ENCODE peak calls at places on chromosomes 16 and 17, in four cellular contexts. Z is suprapubic skin, A is HepG2, K is transverse colon. W is an unnamed sample.

GRCh38 chr16:25481636-25482035 is 210.1 kb upstream of the HS3ST4 start:
- DNase-seq in Z (no peak), A (peak; percentile 8), K (no peak), W (no peak)

GRCh38 chr17:16346721-16347271 is 6.5 kb downstream of the CENPV start:
- DNase-seq in Z (no peak), A (no peak), K (no peak), W (no peak)

GRCh38 chr17:34843682-34844081 is 117.6 kb downstream of the CCT6B start:
- DNase-seq in Z (no peak), A (no peak), K (no peak), W (no peak)

GRCh38 chr17:76973040-76973439 is 104.8 kb downstream of the MGAT5B start:
- DNase-seq in Z (no peak), A (no peak), K (no peak), W (no peak)

GRCh38 chr16:79656537-79657115 is 56.1 kb upstream of the MAF start:
- DNase-seq in Z (no peak), A (no peak), K (no peak), W (no peak)

GRCh38 chr17:29505826-29506225 is 61.0 kb downstream of the ABHD15 start:
- DNase-seq in Z (no peak), A (no peak), K (no peak), W (no peak)

GRCh38 chr17:21095735-21096134 is 31.0 kb upstream of the DHRS7B start:
- DNase-seq in Z (no peak), A (no peak), K (no peak), W (no peak)

GRCh38 chr17:28684963-28685362 is 23.0 kb downstream of the SUPT6H start:
- DNase-seq in Z (no peak), A (peak; percentile 65), K (peak; percentile 35), W (no peak)

GRCh38 chr17:1231456-1231855 is 38.8 kb upstream of the BHLHA9 start:
- DNase-seq in Z (peak; percentile 89), A (no peak), K (peak; percentile 76), W (no peak)

GRCh38 chr16:89581861-89582563 is 6.5 kb downstream of the CPNE7 start:
- DNase-seq in Z (no peak), A (peak; percentile 71), K (peak; percentile 43), W (no peak)

DNA sequence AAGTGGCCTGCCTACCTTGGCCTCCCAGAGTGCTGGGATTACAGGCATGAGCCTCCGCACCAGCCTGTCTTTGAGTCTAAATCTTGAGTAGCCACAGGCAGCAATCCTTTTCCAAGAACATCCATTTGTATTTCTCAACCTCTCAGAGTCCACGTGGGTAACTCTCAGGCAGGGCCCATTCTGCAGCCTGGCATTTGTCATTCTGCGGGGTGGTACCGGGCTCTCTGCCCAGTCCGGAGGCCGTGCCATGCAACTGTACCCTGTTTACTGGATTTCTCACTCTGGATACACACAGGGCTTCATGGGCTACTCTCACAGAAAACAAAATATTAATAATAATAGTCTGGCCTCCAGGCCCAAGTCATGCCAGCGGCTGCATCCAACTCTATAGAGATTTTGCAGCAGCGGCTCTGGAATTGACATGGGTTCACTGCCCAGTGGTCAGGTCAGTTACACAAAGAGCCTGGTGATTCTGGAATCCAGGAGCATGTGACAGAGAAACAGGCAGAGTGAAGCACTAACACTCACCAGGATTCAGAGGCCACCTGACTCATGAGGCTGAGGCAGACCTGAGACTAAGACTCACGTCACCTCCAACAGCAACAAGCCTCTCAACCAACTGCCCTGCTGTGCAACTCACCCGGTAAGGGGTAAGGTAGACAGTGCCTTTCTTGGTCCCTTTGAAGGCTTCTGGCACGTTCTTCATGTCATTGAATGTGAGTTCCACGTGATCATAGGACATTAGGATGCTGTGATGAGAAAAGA is 4.0 kb downstream of the WBP2 start:
- DNase-seq in Z (no peak), A (no peak), K (no peak), W (no peak)
- TF ChIP-seq POLR2AphosphoS5 in Z (no peak), A (no peak), K (no peak), W (no peak)

GRCh38 chr17:48841395-48841831 is 10.6 kb downstream of the CALCOCO2 start:
- DNase-seq in Z (no peak), A (no peak), K (no peak), W (no peak)
- TF ChIP-seq POLR2AphosphoS5 in Z (peak; percentile 32), A (no peak), K (peak; percentile 82), W (no peak)

GRCh38 chr16:47947741-47948140 is 208.1 kb downstream of the ABCC12 start:
- DNase-seq in Z (no peak), A (no peak), K (no peak), W (no peak)
- TF ChIP-seq POLR2AphosphoS5 in Z (no peak), A (no peak), K (no peak), W (no peak)

GRCh38 chr17:58269557-58270291 is 11.0 kb downstream of the MPO start:
- DNase-seq in Z (no peak), A (no peak), K (no peak), W (no peak)
- TF ChIP-seq POLR2AphosphoS5 in Z (no peak), A (no peak), K (no peak), W (no peak)

GRCh38 chr17:43003542-43004172 is 2.9 kb upstream of the IFI35 start:
- DNase-seq in Z (no peak), A (peak; percentile 63), K (no peak), W (peak; percentile 61)
- TF ChIP-seq POLR2AphosphoS5 in Z (no peak), A (peak; percentile 43), K (no peak), W (peak; percentile 34)

DNA sequence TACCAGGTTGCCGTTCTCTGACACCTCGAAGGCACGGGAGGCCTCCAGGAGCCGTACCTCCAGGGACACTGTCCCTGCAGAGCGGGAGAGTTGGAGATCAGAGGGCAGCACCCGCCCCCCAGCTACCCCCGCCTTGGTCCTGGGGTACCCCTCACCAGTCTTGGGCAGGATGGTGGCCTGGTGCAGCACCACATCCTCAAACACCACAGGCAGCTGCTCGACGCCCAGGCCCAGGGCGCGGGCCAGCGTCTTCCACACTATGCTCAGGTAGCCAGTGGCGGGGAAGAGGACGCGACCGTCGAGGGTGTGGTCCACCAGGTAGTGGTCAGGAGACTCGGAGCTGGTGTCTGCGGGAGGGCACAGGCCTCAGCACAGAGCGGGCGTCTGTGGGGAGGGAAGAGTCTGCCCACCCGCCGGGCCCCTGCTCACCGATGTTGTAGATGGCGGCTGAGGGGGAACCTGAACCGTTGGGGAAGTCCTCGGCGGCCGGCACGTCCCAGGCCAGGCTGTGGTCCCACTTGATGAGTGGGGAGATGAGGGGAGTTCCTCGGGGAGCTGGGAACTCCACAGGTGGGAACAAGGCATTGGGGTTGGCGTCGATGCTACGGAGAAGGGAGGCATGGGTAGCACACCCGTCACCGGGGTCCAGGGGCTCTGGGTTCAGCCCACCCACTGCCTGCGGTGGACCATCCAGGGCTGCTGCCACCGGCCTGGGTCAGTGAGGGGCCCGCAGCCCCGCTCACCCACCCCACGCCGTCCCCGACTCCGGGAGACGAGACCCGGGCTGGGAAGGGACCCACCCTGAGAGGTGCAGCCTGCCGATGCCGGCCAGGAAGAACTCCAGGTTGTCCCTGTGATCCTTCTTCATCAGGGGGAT is 9.8 kb downstream of the FASN start:
- DNase-seq in Z (no peak), A (no peak), K (no peak), W (no peak)
- TF ChIP-seq POLR2AphosphoS5 in Z (no peak), A (peak; percentile 29), K (no peak), W (no peak)

GRCh38 chr16:84067640-84068039 is 25.0 kb upstream of the SLC38A8 start:
- DNase-seq in Z (no peak), A (no peak), K (no peak), W (no peak)
- TF ChIP-seq POLR2AphosphoS5 in Z (no peak), A (no peak), K (no peak), W (no peak)

DNA sequence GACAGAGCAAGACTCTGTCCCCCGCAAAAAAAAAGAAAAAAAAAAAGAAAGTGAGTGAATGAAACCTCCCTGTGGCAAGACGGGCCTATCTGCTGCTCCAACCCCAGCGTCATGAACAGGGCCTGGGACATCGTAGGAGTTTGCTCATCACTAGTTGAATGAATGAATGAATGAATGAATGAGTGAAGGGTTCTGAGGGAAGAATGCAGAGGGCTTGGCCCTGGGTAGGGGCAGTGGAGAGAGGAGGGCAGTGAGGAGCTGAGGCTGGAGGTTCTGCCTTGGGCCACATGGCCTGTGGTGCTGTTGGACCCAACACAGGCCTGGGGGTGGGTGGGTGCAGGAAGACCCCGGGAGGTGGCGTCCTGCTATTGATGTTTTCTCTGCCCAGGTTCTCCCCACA is 125.5 kb upstream of the CIBAR2 start:
- DNase-seq in Z (no peak), A (no peak), K (no peak), W (no peak)
- TF ChIP-seq POLR2AphosphoS5 in Z (no peak), A (no peak), K (no peak), W (no peak)

GRCh38 chr17:43423777-43424455 is 25.1 kb downstream of the ARL4D start:
- DNase-seq in Z (no peak), A (no peak), K (no peak), W (no peak)

GRCh38 chr17:43416998-43417891 is 18.5 kb downstream of the ARL4D start:
- DNase-seq in Z (peak; percentile 84), A (no peak), K (peak; percentile 76), W (no peak)

GRCh38 chr17:43418441-43419374 is 19.9 kb downstream of the ARL4D start:
- DNase-seq in Z (peak; percentile 79), A (peak; percentile 56), K (peak; percentile 37), W (peak; percentile 55)
- TF ChIP-seq POLR2AphosphoS5 in Z (no peak), A (no peak), K (peak; percentile 38), W (no peak)

W was measured in HCT116.